ENCODE peak calls at places on chromosomes 5 and 9, in four cellular contexts. One of them, this sample, is unnamed.

GRCh38 chr5:169121631-169122420 is 179.1 kb downstream of the SLIT3 start:
- DNase-seq in A549: no peak
- DNase-seq in K562: no peak
- DNase-seq in HepG2: no peak
- DNase-seq in this sample: no peak

GRCh38 chr5:1702318-1702717 is 97.3 kb downstream of the MRPL36 start:
- DNase-seq in HepG2: no peak
- DNase-seq in K562: peak; percentile 41
- DNase-seq in A549: no peak
- DNase-seq in this sample: no peak

GRCh38 chr5:1402611-1403255 is 42.5 kb downstream of the SLC6A3 start:
- DNase-seq in K562: no peak
- DNase-seq in HepG2: no peak
- DNase-seq in A549: no peak
- DNase-seq in this sample: no peak

GRCh38 chr5:60382761-60383160 is 317.2 kb downstream of the DEPDC1B start:
- DNase-seq in A549: peak; percentile 24
- DNase-seq in K562: no peak
- DNase-seq in HepG2: no peak
- DNase-seq in this sample: peak; percentile 40

GRCh38 chr9:86978986-86979385 is 31.7 kb upstream of the GAS1 start:
- DNase-seq in A549: no peak
- DNase-seq in HepG2: no peak
- DNase-seq in K562: no peak
- DNase-seq in this sample: no peak

GRCh38 chr5:38640012-38640395 is 83.6 kb upstream of the LIFR start:
- DNase-seq in HepG2: no peak
- DNase-seq in A549: no peak
- DNase-seq in K562: no peak
- DNase-seq in this sample: no peak

GRCh38 chr5:171888051-171888481 is 102.4 kb downstream of the SMIM23 start:
- DNase-seq in HepG2: no peak
- DNase-seq in A549: no peak
- DNase-seq in K562: no peak
- DNase-seq in this sample: no peak

GRCh38 chr5:181024245-181025029 is 15.6 kb upstream of the BTNL9 start:
- DNase-seq in HepG2: no peak
- DNase-seq in K562: no peak
- DNase-seq in A549: no peak
- DNase-seq in this sample: no peak

GRCh38 chr9:6565312-6565711 is 80.2 kb downstream of the GLDC start:
- DNase-seq in K562: no peak
- DNase-seq in A549: no peak
- DNase-seq in HepG2: no peak
- DNase-seq in this sample: no peak
- TF ChIP-seq POLR2AphosphoS2 in K562: no peak
- TF ChIP-seq POLR2AphosphoS2 in A549: no peak
- TF ChIP-seq POLR2AphosphoS2 in HepG2: no peak
- TF ChIP-seq POLR2AphosphoS2 in this sample: no peak

GRCh38 chr9:71604197-71605063 is 163.9 kb downstream of the CEMIP2 start:
- DNase-seq in K562: peak; percentile 43
- DNase-seq in HepG2: peak; percentile 64
- DNase-seq in A549: peak; percentile 44
- DNase-seq in this sample: no peak
- TF ChIP-seq POLR2AphosphoS2 in K562: no peak
- TF ChIP-seq POLR2AphosphoS2 in HepG2: no peak
- TF ChIP-seq POLR2AphosphoS2 in A549: no peak
- TF ChIP-seq POLR2AphosphoS2 in this sample: no peak

DNA sequence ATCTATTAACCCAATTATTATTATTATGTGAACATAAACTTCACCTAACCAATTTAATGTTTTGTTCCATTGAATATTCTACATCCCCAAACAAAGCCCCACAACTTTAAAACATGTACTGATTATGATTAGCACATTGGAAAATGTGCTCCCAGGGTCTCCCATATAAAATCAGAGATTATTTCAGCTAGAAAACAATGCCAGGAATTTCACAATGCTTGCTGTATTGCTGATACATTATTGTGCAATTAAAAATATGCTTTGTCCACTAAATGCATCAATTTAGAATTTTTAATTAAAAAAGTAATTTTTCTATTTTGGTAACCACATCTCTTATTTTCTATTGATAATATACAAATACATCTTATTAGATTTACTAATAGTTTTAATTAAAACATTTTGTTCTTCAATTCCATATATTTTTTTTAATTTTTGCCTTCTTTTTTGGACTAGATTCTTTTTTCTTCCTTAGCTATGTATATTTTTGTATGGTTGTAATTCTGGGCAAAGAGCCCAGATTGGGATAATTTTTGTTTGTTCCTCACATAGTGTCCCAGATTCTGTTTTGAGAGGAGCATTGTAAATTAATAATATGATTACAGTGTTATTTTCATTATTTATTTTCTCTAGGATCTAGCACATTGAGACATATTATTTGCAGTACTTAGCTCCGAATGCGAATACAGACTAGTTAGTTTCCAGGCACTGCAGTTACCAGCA is 241.4 kb upstream of the CDH18 start:
- DNase-seq in HepG2: no peak
- DNase-seq in K562: no peak
- DNase-seq in A549: no peak
- DNase-seq in this sample: no peak
- TF ChIP-seq POLR2AphosphoS2 in HepG2: no peak
- TF ChIP-seq POLR2AphosphoS2 in K562: no peak
- TF ChIP-seq POLR2AphosphoS2 in A549: no peak
- TF ChIP-seq POLR2AphosphoS2 in this sample: no peak

GRCh38 chr5:7680260-7680659 is 170.7 kb downstream of the CFAP90 start:
- DNase-seq in K562: no peak
- DNase-seq in HepG2: no peak
- DNase-seq in A549: no peak
- DNase-seq in this sample: no peak

GRCh38 chr5:7682379-7682778 is 168.6 kb downstream of the CFAP90 start:
- DNase-seq in HepG2: no peak
- DNase-seq in K562: no peak
- DNase-seq in A549: no peak
- DNase-seq in this sample: no peak

GRCh38 chr5:7679663-7680062 is 171.3 kb downstream of the CFAP90 start:
- DNase-seq in A549: no peak
- DNase-seq in HepG2: no peak
- DNase-seq in K562: no peak
- DNase-seq in this sample: no peak

GRCh38 chr5:7686794-7687193 is 164.1 kb downstream of the CFAP90 start:
- DNase-seq in HepG2: no peak
- DNase-seq in A549: no peak
- DNase-seq in K562: no peak
- DNase-seq in this sample: no peak

GRCh38 chr5:7683753-7684152 is 167.2 kb downstream of the CFAP90 start:
- DNase-seq in K562: no peak
- DNase-seq in A549: no peak
- DNase-seq in HepG2: no peak
- DNase-seq in this sample: no peak
- TF ChIP-seq POLR2AphosphoS2 in K562: no peak
- TF ChIP-seq POLR2AphosphoS2 in A549: no peak
- TF ChIP-seq POLR2AphosphoS2 in HepG2: no peak
- TF ChIP-seq POLR2AphosphoS2 in this sample: no peak

GRCh38 chr9:92617951-92618510 is 51.9 kb downstream of the IPPK start:
- DNase-seq in K562: no peak
- DNase-seq in A549: no peak
- DNase-seq in HepG2: no peak
- DNase-seq in this sample: no peak
- TF ChIP-seq POLR2AphosphoS2 in K562: no peak
- TF ChIP-seq POLR2AphosphoS2 in A549: no peak
- TF ChIP-seq POLR2AphosphoS2 in HepG2: no peak
- TF ChIP-seq POLR2AphosphoS2 in this sample: no peak

GRCh38 chr9:92948032-92948534 is 760 bp downstream of the FGD3 start:
- DNase-seq in K562: no peak
- DNase-seq in HepG2: no peak
- DNase-seq in A549: no peak
- DNase-seq in this sample: no peak
- TF ChIP-seq POLR2AphosphoS2 in K562: no peak
- TF ChIP-seq POLR2AphosphoS2 in HepG2: no peak
- TF ChIP-seq POLR2AphosphoS2 in A549: no peak
- TF ChIP-seq POLR2AphosphoS2 in this sample: no peak

DNA sequence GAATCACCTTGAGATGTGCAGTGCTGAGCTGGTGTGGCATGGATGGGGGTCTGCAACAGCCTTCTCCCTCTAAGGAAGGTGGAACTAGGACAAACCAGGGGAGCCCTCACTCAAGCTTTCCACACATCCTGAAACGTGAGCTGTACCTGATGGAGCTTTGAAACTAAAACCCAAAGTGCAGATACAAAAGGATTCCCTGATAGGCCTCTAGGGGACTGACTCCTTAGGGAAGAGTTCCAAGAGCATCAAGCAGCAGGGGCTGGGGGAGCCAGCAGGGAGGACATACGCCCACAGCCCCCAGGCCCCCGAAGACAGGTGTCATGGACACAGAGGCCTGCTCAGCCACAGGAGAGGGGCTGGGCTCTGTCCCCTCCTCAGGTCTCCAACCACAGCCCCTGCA is 17.7 kb downstream of the ARHGEF37 start:
- DNase-seq in K562: no peak
- DNase-seq in A549: no peak
- DNase-seq in HepG2: no peak
- DNase-seq in this sample: no peak
- TF ChIP-seq POLR2AphosphoS2 in K562: no peak
- TF ChIP-seq POLR2AphosphoS2 in A549: no peak
- TF ChIP-seq POLR2AphosphoS2 in HepG2: no peak
- TF ChIP-seq POLR2AphosphoS2 in this sample: no peak

This sample was measured in GM12878.